ENCODE peak calls at places on chromosomes 2 and 18, in seven cellular contexts. One of them, this sample, is unnamed.

GRCh38 chr2:168968342-168968741 is 62.8 kb downstream of the ABCB11 start:
- DNase-seq in WTC11: no peak
- DNase-seq in HepG2: no peak
- DNase-seq in HCT116: no peak
- DNase-seq in K562: no peak
- DNase-seq in GM12878: no peak
- DNase-seq in H1: no peak
- DNase-seq in this sample: no peak

GRCh38 chr2:150977296-150977695 is 284.4 kb downstream of the RBM43 start:
- DNase-seq in WTC11: peak; percentile 24
- DNase-seq in HepG2: no peak
- DNase-seq in HCT116: no peak
- DNase-seq in K562: no peak
- DNase-seq in GM12878: no peak
- DNase-seq in H1: no peak
- DNase-seq in this sample: no peak

GRCh38 chr2:219442206-219443015 is 7.8 kb downstream of the SPEG start:
- DNase-seq in WTC11: peak; percentile 24
- DNase-seq in HepG2: no peak
- DNase-seq in HCT116: no peak
- DNase-seq in K562: no peak
- DNase-seq in GM12878: no peak
- DNase-seq in H1: no peak
- DNase-seq in this sample: no peak

GRCh38 chr2:233836359-233836758 is 18.0 kb downstream of the HJURP start:
- DNase-seq in WTC11: no peak
- DNase-seq in HepG2: no peak
- DNase-seq in HCT116: no peak
- DNase-seq in K562: no peak
- DNase-seq in GM12878: no peak
- DNase-seq in H1: no peak
- DNase-seq in this sample: no peak

GRCh38 chr18:9992300-9992987 is 78.6 kb downstream of the VAPA start:
- DNase-seq in WTC11: no peak
- DNase-seq in HepG2: no peak
- DNase-seq in HCT116: no peak
- DNase-seq in K562: no peak
- DNase-seq in GM12878: no peak
- DNase-seq in H1: no peak
- DNase-seq in this sample: no peak

GRCh38 chr18:25350561-25351201 is 1.3 kb downstream of the ZNF521 start:
- DNase-seq in WTC11: peak; percentile 17
- DNase-seq in HepG2: no peak
- DNase-seq in HCT116: no peak
- DNase-seq in K562: no peak
- DNase-seq in GM12878: no peak
- DNase-seq in H1: peak; percentile 65
- DNase-seq in this sample: peak; percentile 50

GRCh38 chr2:64489081-64489761 is 34.9 kb upstream of the AFTPH start:
- DNase-seq in WTC11: no peak
- DNase-seq in HepG2: no peak
- DNase-seq in HCT116: no peak
- DNase-seq in K562: no peak
- DNase-seq in GM12878: no peak
- DNase-seq in H1: no peak
- DNase-seq in this sample: no peak

GRCh38 chr18:46247938-46248337 is 143.8 kb downstream of the HAUS1 start:
- DNase-seq in WTC11: no peak
- DNase-seq in HepG2: no peak
- DNase-seq in HCT116: no peak
- DNase-seq in K562: no peak
- DNase-seq in GM12878: no peak
- DNase-seq in H1: no peak
- DNase-seq in this sample: no peak

GRCh38 chr2:69305712-69306611 is 81.1 kb downstream of the GFPT1 start:
- DNase-seq in WTC11: peak; percentile 40
- DNase-seq in HepG2: no peak
- DNase-seq in HCT116: no peak
- DNase-seq in K562: no peak
- DNase-seq in GM12878: no peak
- DNase-seq in H1: no peak
- DNase-seq in this sample: no peak

GRCh38 chr2:42581257-42581656 is 12.8 kb downstream of the MTA3 start:
- DNase-seq in WTC11: no peak
- DNase-seq in HepG2: no peak
- DNase-seq in HCT116: no peak
- DNase-seq in K562: no peak
- DNase-seq in GM12878: no peak
- DNase-seq in H1: no peak
- DNase-seq in this sample: no peak

GRCh38 chr18:79511671-79512301 is 116.1 kb downstream of the NFATC1 start:
- DNase-seq in WTC11: no peak
- DNase-seq in HepG2: no peak
- DNase-seq in HCT116: no peak
- DNase-seq in K562: no peak
- DNase-seq in GM12878: no peak
- DNase-seq in H1: peak; percentile 53
- DNase-seq in this sample: no peak

GRCh38 chr2:221629478-221629877 is 57.4 kb upstream of the EPHA4 start:
- DNase-seq in WTC11: no peak
- DNase-seq in HepG2: no peak
- DNase-seq in HCT116: peak; percentile 8
- DNase-seq in K562: no peak
- DNase-seq in GM12878: no peak
- DNase-seq in H1: no peak
- DNase-seq in this sample: no peak

GRCh38 chr2:233353769-233354499 is at the start of gene DGKD:
- DNase-seq in WTC11: peak; percentile 65
- DNase-seq in HepG2: peak; percentile 79
- DNase-seq in HCT116: peak; percentile 29
- DNase-seq in K562: peak; percentile 86
- DNase-seq in GM12878: no peak
- DNase-seq in H1: peak; percentile 84
- DNase-seq in this sample: peak; percentile 91

GRCh38 chr2:24860631-24861030 is 59.4 kb downstream of the ADCY3 start:
- DNase-seq in WTC11: no peak
- DNase-seq in HepG2: no peak
- DNase-seq in HCT116: no peak
- DNase-seq in K562: no peak
- DNase-seq in GM12878: no peak
- DNase-seq in H1: no peak
- DNase-seq in this sample: no peak

GRCh38 chr18:3528251-3528650 is 78.3 kb downstream of the TGIF1 start:
- DNase-seq in WTC11: no peak
- DNase-seq in HepG2: no peak
- DNase-seq in HCT116: no peak
- DNase-seq in K562: no peak
- DNase-seq in GM12878: no peak
- DNase-seq in H1: no peak
- DNase-seq in this sample: no peak

GRCh38 chr2:239204143-239204875 is 196.5 kb downstream of the HDAC4 start:
- DNase-seq in WTC11: no peak
- DNase-seq in HepG2: no peak
- DNase-seq in HCT116: no peak
- DNase-seq in K562: no peak
- DNase-seq in GM12878: no peak
- DNase-seq in H1: no peak
- DNase-seq in this sample: no peak

GRCh38 chr2:11042841-11043240 is 112.4 kb upstream of the SLC66A3 start:
- DNase-seq in WTC11: no peak
- DNase-seq in HepG2: no peak
- DNase-seq in HCT116: no peak
- DNase-seq in K562: no peak
- DNase-seq in GM12878: no peak
- DNase-seq in H1: peak; percentile 22
- DNase-seq in this sample: no peak

GRCh38 chr2:217954051-217954450 is 48.7 kb downstream of the TNS1 start:
- DNase-seq in WTC11: no peak
- DNase-seq in HepG2: no peak
- DNase-seq in HCT116: no peak
- DNase-seq in K562: no peak
- DNase-seq in GM12878: no peak
- DNase-seq in H1: no peak
- DNase-seq in this sample: no peak

GRCh38 chr2:114784890-114785583 is 342.6 kb downstream of the DPP10 start:
- DNase-seq in WTC11: no peak
- DNase-seq in HepG2: no peak
- DNase-seq in HCT116: no peak
- DNase-seq in K562: no peak
- DNase-seq in GM12878: no peak
- DNase-seq in H1: no peak
- DNase-seq in this sample: no peak

GRCh38 chr18:7158201-7158600 is 40.6 kb upstream of the LAMA1 start:
- DNase-seq in WTC11: no peak
- DNase-seq in HepG2: no peak
- DNase-seq in HCT116: no peak
- DNase-seq in K562: no peak
- DNase-seq in GM12878: no peak
- DNase-seq in H1: peak; percentile 34
- DNase-seq in this sample: no peak

GRCh38 chr18:47191956-47192355 is 15.8 kb upstream of the IER3IP1 start:
- DNase-seq in WTC11: no peak
- DNase-seq in HepG2: peak; percentile 32
- DNase-seq in HCT116: no peak
- DNase-seq in K562: no peak
- DNase-seq in GM12878: no peak
- DNase-seq in H1: no peak
- DNase-seq in this sample: no peak

GRCh38 chr18:9914584-9915290 is 921 bp downstream of the VAPA start:
- DNase-seq in WTC11: peak; percentile 41
- DNase-seq in HepG2: peak; percentile 51
- DNase-seq in HCT116: peak; percentile 49
- DNase-seq in K562: peak; percentile 94
- DNase-seq in GM12878: no peak
- DNase-seq in H1: peak; percentile 55
- DNase-seq in this sample: peak; percentile 19

GRCh38 chr2:1512321-1513289 is 99.3 kb downstream of the TPO start:
- DNase-seq in WTC11: peak; percentile 8
- DNase-seq in HepG2: no peak
- DNase-seq in HCT116: no peak
- DNase-seq in K562: no peak
- DNase-seq in GM12878: no peak
- DNase-seq in H1: no peak
- DNase-seq in this sample: no peak

GRCh38 chr2:1515986-1516797 is 102.9 kb downstream of the TPO start:
- DNase-seq in WTC11: peak; percentile 6
- DNase-seq in HepG2: no peak
- DNase-seq in HCT116: no peak
- DNase-seq in K562: no peak
- DNase-seq in GM12878: no peak
- DNase-seq in H1: no peak
- DNase-seq in this sample: no peak

GRCh38 chr2:1514391-1515072 is 101.3 kb downstream of the TPO start:
- DNase-seq in WTC11: peak; percentile 8
- DNase-seq in HepG2: no peak
- DNase-seq in HCT116: no peak
- DNase-seq in K562: no peak
- DNase-seq in GM12878: no peak
- DNase-seq in H1: no peak
- DNase-seq in this sample: no peak

GRCh38 chr2:1516798-1517060 is 103.5 kb downstream of the TPO start:
- DNase-seq in WTC11: peak; percentile 8
- DNase-seq in HepG2: no peak
- DNase-seq in HCT116: no peak
- DNase-seq in K562: no peak
- DNase-seq in GM12878: no peak
- DNase-seq in H1: no peak
- DNase-seq in this sample: no peak

DNA sequence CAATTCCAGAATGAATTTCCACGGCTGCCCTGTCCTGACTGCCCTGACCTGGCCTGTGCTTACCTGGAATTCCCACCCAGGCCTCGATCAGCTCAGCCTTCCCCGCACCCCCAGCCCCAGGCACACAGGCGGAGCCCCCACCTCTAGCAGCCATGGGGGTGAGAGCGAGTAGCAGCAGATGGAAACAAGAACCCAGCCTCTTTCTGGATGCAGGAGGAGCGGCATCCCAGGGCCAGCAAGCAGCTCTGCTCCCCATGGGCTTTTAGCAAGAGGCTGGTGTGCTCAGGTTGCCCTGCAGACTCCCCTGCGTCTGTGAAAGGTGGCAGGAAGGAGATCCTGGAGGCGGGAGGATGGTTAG is 101.8 kb downstream of the TPO start:
- DNase-seq in WTC11: peak; percentile 8
- DNase-seq in HepG2: no peak
- DNase-seq in HCT116: no peak
- DNase-seq in K562: no peak
- DNase-seq in GM12878: no peak
- DNase-seq in H1: no peak
- DNase-seq in this sample: no peak
- TF ChIP-seq SP1 in WTC11: no peak
- TF ChIP-seq SP1 in HepG2: no peak
- TF ChIP-seq SP1 in HCT116: no peak
- TF ChIP-seq SP1 in K562: no peak
- TF ChIP-seq SP1 in GM12878: no peak
- TF ChIP-seq SP1 in H1: no peak
- TF ChIP-seq SP1 in this sample: no peak

GRCh38 chr2:105447476-105447875 is 48.6 kb upstream of the FHL2 start:
- DNase-seq in WTC11: no peak
- DNase-seq in HepG2: no peak
- DNase-seq in HCT116: no peak
- DNase-seq in K562: no peak
- DNase-seq in GM12878: no peak
- DNase-seq in H1: no peak
- DNase-seq in this sample: no peak
- TF ChIP-seq SP1 in WTC11: no peak
- TF ChIP-seq SP1 in HepG2: no peak
- TF ChIP-seq SP1 in HCT116: no peak
- TF ChIP-seq SP1 in K562: no peak
- TF ChIP-seq SP1 in GM12878: no peak
- TF ChIP-seq SP1 in H1: no peak
- TF ChIP-seq SP1 in this sample: no peak

GRCh38 chr2:70767699-70768584 is at the start of gene ADD2:
- DNase-seq in WTC11: peak; percentile 74
- DNase-seq in HepG2: no peak
- DNase-seq in HCT116: no peak
- DNase-seq in K562: peak; percentile 78
- DNase-seq in GM12878: no peak
- DNase-seq in H1: peak; percentile 80
- DNase-seq in this sample: peak; percentile 82
- TF ChIP-seq SP1 in WTC11: peak; percentile 49
- TF ChIP-seq SP1 in HepG2: no peak
- TF ChIP-seq SP1 in HCT116: no peak
- TF ChIP-seq SP1 in K562: no peak
- TF ChIP-seq SP1 in GM12878: no peak
- TF ChIP-seq SP1 in H1: no peak
- TF ChIP-seq SP1 in this sample: no peak

DNA sequence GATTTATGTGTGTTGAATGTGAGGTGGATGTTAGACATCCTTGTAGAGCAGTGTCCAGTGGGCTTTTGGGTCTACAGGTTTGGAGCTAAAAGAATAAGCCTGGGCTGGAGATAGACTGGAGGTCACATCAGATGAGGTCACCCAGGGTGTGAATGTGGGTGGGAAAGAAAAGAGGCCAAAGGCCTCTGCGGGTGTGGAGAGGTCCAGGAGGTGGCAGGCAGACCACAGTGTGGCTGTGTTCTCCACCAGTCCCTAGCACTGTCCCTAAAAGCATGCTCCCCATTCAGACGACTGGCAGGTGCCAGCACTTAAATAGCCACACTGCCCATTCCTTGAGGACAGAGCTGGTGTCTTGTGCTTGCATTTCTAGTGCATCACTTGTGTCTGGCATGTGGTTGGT is 4.1 kb downstream of the ATG4B start:
- DNase-seq in WTC11: no peak
- DNase-seq in HepG2: peak; percentile 61
- DNase-seq in HCT116: no peak
- DNase-seq in K562: peak; percentile 27
- DNase-seq in GM12878: no peak
- DNase-seq in H1: no peak
- DNase-seq in this sample: no peak
- TF ChIP-seq SP1 in WTC11: no peak
- TF ChIP-seq SP1 in HepG2: no peak
- TF ChIP-seq SP1 in HCT116: no peak
- TF ChIP-seq SP1 in K562: no peak
- TF ChIP-seq SP1 in GM12878: no peak
- TF ChIP-seq SP1 in H1: no peak
- TF ChIP-seq SP1 in this sample: no peak